ENCODE peak calls at places on chromosomes 4 and X, in ten cellular contexts. X is stomach, M is HepG2, U is tibial nerve, D is SK-N-SH, V is ovary, P is upper lobe of left lung, W is transverse colon, H is K562, F is suprapubic skin. I is an unnamed sample.

GRCh38 chr4:86967061-86967460 is 32.2 kb downstream of the AFF1 start:
- DNase-seq in X (no peak), M (no peak), U (no peak), D (no peak), V (no peak), P (no peak), W (no peak), H (no peak), F (no peak), I (no peak)

GRCh38 chr4:80192937-80193336 is 4.4 kb upstream of the PRDM8 start:
- DNase-seq in X (no peak), M (no peak), U (no peak), D (no peak), V (no peak), P (no peak), W (no peak), H (no peak), F (no peak), I (no peak)

GRCh38 chr4:102506523-102506922 is 5.4 kb downstream of the NFKB1 start:
- DNase-seq in X (no peak), M (no peak), U (no peak), D (no peak), V (no peak), P (no peak), W (no peak), H (no peak), F (no peak), I (no peak)

GRCh38 chrX:55924574-55924973 is 207.0 kb downstream of the RRAGB start:
- DNase-seq in X (no peak), M (no peak), U (no peak), D (no peak), V (no peak), P (no peak), W (no peak), H (no peak), F (no peak), I (no peak)

GRCh38 chr4:124873361-124874171 is 161.0 kb upstream of the ANKRD50 start:
- DNase-seq in X (no peak), M (no peak), U (no peak), D (no peak), V (no peak), P (no peak), W (no peak), H (no peak), F (no peak), I (no peak)

GRCh38 chr4:140252144-140252741 is 98.3 kb upstream of the MAML3 start:
- DNase-seq in X (peak; percentile 31), M (no peak), U (no peak), D (peak; percentile 69), V (peak; percentile 63), P (no peak), W (peak; percentile 46), H (no peak), F (peak; percentile 69), I (peak; percentile 47)

GRCh38 chrX:24113161-24113560 is 36.4 kb upstream of the ZFX start:
- DNase-seq in X (no peak), M (no peak), U (no peak), D (no peak), V (no peak), P (no peak), W (no peak), H (no peak), F (no peak), I (no peak)

GRCh38 chr4:24794111-24794860 is 1.1 kb upstream of the SOD3 start:
- DNase-seq in X (no peak), M (no peak), U (no peak), D (no peak), V (no peak), P (no peak), W (peak; percentile 17), H (no peak), F (peak; percentile 74), I (no peak)

GRCh38 chr4:107153228-107153627 is 117.1 kb upstream of the DKK2 start:
- DNase-seq in X (no peak), M (peak; percentile 11), U (no peak), D (no peak), V (no peak), P (no peak), W (peak; percentile 29), H (no peak), F (no peak), I (peak; percentile 5)

DNA sequence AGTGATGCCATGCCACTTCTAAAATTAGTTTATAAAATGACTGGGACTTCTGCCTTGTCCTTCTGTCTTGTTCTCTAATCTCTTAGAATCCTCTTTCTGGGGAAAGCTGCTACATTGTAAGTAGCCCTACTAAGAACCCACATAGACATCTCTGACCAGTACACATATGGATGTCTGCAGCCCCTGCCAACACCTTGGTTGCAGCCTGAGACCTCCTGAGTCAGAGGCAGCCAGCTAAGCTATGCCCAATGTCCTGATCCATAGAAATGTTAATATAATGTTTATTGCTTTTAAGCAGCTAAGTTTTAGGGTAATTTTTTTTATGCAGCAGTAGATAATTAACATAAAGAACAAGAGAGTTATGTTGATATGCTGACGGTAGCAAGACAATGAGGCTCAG is 1029.5 kb upstream of the INTU start:
- DNase-seq in X (no peak), M (no peak), U (no peak), D (no peak), V (no peak), P (no peak), W (no peak), H (no peak), F (no peak), I (no peak)
- TF ChIP-seq EP300 in X (no peak), M (no peak), U (no peak), D (no peak), V (no peak), P (no peak), W (no peak), H (no peak), F (no peak), I (no peak)

GRCh38 chrX:2817036-2817435 is 11.7 kb upstream of the GYG2 start:
- DNase-seq in X (no peak), M (no peak), U (no peak), D (no peak), V (no peak), P (no peak), W (no peak), H (no peak), F (no peak), I (no peak)
- TF ChIP-seq EP300 in X (no peak), M (no peak), U (no peak), D (no peak), V (no peak), P (no peak), W (no peak), H (no peak), F (no peak), I (no peak)

GRCh38 chr4:38951598-38951997 is 80.6 kb downstream of the TMEM156 start:
- DNase-seq in X (no peak), M (no peak), U (no peak), D (no peak), V (no peak), P (no peak), W (no peak), H (no peak), F (no peak), I (no peak)

GRCh38 chr4:38950734-38951133 is 81.5 kb downstream of the TMEM156 start:
- DNase-seq in X (no peak), M (peak; percentile 23), U (no peak), D (no peak), V (no peak), P (no peak), W (no peak), H (no peak), F (no peak), I (no peak)

GRCh38 chr4:38949416-38950051 is 81.9 kb downstream of the FAM114A1 start:
- DNase-seq in X (no peak), M (no peak), U (no peak), D (no peak), V (no peak), P (no peak), W (no peak), H (no peak), F (no peak), I (no peak)

GRCh38 chr4:38950159-38950558 is 82.0 kb downstream of the TMEM156 start:
- DNase-seq in X (no peak), M (no peak), U (no peak), D (no peak), V (no peak), P (no peak), W (no peak), H (no peak), F (no peak), I (no peak)

GRCh38 chr4:38948551-38948950 is 80.9 kb downstream of the FAM114A1 start:
- DNase-seq in X (no peak), M (no peak), U (peak; percentile 71), D (no peak), V (peak; percentile 63), P (no peak), W (peak; percentile 49), H (no peak), F (no peak), I (no peak)
- TF ChIP-seq EP300 in X (peak; percentile 34), M (no peak), U (peak; percentile 73), D (peak; percentile 81), V (no peak), P (no peak), W (peak; percentile 63), H (no peak), F (peak; percentile 33), I (no peak)

DNA sequence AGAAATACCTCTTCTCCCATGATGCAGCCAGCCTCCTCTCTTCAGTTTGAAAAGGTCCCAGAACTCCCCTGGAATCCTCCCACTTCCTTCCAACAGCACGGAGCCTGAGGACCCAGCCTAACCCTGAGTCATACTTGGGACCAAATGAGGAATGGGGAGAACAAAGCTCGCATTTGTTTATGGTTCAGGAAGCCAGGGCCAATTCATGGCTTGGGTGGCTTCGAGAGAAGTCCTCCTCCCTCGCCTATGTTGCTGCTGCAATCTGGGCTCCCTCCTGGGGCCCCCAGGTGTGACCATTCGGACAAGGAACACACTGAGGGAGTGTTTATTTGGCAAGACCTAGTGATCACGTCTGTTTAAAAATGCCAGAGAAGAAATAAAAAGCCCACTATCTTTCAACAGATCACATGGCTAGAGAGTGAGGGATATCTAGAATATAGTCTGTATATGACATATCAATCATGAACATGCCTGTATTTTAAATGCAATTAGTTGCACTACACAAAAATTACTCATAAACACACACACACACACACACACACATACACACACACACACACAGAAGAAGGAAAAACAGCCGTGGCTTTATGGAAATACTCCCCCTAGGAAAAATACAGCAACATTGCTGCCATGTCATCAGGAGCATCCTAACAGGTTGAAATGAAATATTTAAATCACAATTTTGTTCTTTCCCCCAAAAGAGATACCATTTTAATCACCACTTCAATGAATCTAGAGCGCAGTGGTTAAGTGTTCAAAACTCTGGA is 155.7 kb upstream of the MAP3K15 start:
- DNase-seq in X (no peak), M (peak; percentile 79), U (peak; percentile 29), D (peak; percentile 4), V (peak; percentile 39), P (no peak), W (peak; percentile 69), H (no peak), F (no peak), I (peak; percentile 55)
- TF ChIP-seq EP300 in X (no peak), M (no peak), U (no peak), D (peak; percentile 40), V (no peak), P (no peak), W (no peak), H (no peak), F (no peak), I (no peak)

DNA sequence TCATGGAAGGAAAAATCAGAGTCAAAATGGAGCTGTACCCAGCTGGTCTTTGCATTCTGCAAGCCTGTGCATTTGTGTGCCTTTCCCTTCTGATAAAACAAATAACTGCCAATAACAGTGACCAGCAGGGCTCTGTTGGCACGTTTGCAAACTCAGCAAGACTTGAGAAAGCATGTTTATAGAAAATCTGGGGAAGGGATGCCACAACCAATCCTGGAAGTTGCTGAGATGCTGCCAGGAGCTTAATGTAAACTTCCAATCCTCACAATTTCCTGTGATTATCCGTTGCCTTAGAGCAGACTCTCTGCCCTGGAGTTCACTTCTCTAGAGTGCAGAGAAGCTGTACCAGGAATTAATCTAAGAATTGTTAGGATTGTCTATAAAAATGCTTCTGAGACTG is 6.9 kb upstream of the ANXA3 start:
- DNase-seq in X (no peak), M (no peak), U (no peak), D (no peak), V (no peak), P (no peak), W (no peak), H (no peak), F (no peak), I (no peak)
- TF ChIP-seq EP300 in X (no peak), M (no peak), U (no peak), D (no peak), V (no peak), P (no peak), W (no peak), H (no peak), F (no peak), I (no peak)